ENCODE peak calls at places on chromosomes 12 and 14, in seven cellular contexts. A is heart right ventricle; J is cardiac fibroblast; L is left lung; O is AG04450; V is naive thymus-derived CD4-positive, alpha-beta T cell; D is lung. E is an unnamed sample.

GRCh38 chr12:121301876-121302275 is 5.4 kb upstream of the CAMKK2 start:
- DNase-seq in J (peak), O (no peak), A (no peak), V (no peak), L (no peak), D (no peak), E (no peak)

GRCh38 chr12:119668315-119668651 is 350 bp downstream of the PRKAB1 start:
- DNase-seq in O (no peak), V (no peak), J (peak), D (no peak), A (no peak), L (no peak), E (no peak)

GRCh38 chr12:68236421-68237059 is 10.9 kb upstream of the IL26 start:
- DNase-seq in L (no peak), A (no peak), D (no peak), J (no peak), O (no peak), V (peak), E (peak)

GRCh38 chr12:76451528-76451927 is 103.3 kb upstream of the BBS10 start:
- DNase-seq in O (no peak), V (no peak), D (no peak), A (no peak), J (no peak), L (no peak), E (no peak)

GRCh38 chr12:67348683-67349082 is 79.5 kb downstream of the CAND1 start:
- DNase-seq in O (no peak), J (no peak), L (no peak), D (no peak), A (no peak), V (no peak), E (no peak)

GRCh38 chr14:51862171-51862838 is 1.9 kb downstream of the GNG2 start:
- DNase-seq in O (no peak), A (no peak), J (peak), D (no peak), V (no peak), L (no peak), E (no peak)

GRCh38 chr14:75254901-75255300 is 23.7 kb upstream of the FOS start:
- DNase-seq in J (no peak), V (no peak), D (no peak), O (no peak), L (no peak), A (no peak), E (peak)

GRCh38 chr14:24238123-24238522 is 4.3 kb downstream of the TINF2 start:
- DNase-seq in J (no peak), O (no peak), L (no peak), A (no peak), V (no peak), D (no peak), E (no peak)

GRCh38 chr12:57233357-57234232 is 4.1 kb downstream of the SHMT2 start:
- DNase-seq in V (no peak), A (no peak), J (peak), O (no peak), L (no peak), D (no peak), E (no peak)

GRCh38 chr12:57232156-57232756 is 2.7 kb downstream of the SHMT2 start:
- DNase-seq in O (no peak), D (no peak), A (no peak), V (no peak), L (no peak), J (no peak), E (no peak)

GRCh38 chr12:57229634-57230380 is at the start of gene SHMT2:
- DNase-seq in V (peak), D (peak), J (peak), A (peak), L (peak), O (peak), E (peak)

GRCh38 chr12:57230381-57231155 is 1.1 kb downstream of the SHMT2 start:
- DNase-seq in D (no peak), O (no peak), V (no peak), J (no peak), A (no peak), L (no peak), E (no peak)

DNA sequence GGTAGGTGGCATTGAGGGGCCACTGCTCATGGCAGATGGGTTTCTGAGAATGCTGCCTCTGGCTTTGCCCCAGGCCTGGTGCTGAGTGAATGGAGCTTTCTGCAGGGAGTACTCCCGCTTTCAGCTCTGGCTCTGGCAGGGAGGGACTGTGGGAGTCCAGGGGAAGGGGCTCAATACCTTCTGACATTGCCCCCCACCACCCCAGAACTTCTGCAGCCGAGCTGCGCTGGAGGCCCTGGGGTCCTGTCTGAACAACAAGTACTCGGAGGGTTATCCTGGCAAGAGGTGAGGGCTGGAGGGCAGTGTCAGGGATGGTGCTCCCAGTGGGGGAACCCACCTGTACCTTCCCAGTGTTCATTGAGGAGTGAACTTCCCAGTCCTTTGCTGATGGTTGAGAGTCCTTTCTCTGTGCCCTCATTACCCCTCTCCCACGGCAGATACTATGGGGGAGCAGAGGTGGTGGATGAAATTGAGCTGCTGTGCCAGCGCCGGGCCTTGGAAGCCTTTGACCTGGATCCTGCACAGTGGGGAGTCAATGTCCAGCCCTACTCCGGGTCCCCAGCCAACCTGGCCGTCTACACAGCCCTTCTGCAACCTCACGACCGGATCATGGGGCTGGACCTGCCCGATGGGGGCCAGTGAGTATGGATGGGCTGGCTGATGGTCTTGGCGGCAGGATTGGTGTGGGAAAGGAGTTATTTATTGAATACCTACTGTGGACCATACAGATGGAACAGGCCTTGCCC is 1.9 kb downstream of the SHMT2 start:
- DNase-seq in A (no peak), J (no peak), O (no peak), V (no peak), L (no peak), D (no peak), E (no peak)
- H3K4me3 ChIP-seq in A (no peak), J (peak), O (peak), V (no peak), L (peak), D (no peak), E (no peak)

DNA sequence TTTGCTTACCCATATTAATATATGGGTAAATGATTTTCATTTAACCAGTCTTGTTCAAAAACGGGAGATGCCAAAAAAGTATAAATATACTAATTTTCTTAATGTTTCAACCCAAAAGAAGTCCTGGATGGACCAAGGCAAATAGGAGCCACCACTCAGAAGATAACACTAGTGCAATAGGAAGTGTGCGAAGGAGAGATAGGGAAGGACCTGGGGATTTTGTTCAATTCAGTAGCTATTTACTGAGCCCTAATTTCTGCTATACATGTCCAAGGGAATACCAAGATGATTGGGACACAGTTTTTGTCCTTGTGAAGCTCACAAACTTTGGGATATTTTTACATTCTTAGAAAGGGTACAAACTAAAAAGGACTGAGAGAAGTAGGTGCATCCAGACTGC is 1.5 kb downstream of the CMAS start:
- DNase-seq in L (no peak), A (no peak), D (no peak), O (no peak), J (no peak), V (no peak), E (no peak)
- H3K4me3 ChIP-seq in L (peak), A (no peak), D (no peak), O (no peak), J (peak), V (no peak), E (no peak)

DNA sequence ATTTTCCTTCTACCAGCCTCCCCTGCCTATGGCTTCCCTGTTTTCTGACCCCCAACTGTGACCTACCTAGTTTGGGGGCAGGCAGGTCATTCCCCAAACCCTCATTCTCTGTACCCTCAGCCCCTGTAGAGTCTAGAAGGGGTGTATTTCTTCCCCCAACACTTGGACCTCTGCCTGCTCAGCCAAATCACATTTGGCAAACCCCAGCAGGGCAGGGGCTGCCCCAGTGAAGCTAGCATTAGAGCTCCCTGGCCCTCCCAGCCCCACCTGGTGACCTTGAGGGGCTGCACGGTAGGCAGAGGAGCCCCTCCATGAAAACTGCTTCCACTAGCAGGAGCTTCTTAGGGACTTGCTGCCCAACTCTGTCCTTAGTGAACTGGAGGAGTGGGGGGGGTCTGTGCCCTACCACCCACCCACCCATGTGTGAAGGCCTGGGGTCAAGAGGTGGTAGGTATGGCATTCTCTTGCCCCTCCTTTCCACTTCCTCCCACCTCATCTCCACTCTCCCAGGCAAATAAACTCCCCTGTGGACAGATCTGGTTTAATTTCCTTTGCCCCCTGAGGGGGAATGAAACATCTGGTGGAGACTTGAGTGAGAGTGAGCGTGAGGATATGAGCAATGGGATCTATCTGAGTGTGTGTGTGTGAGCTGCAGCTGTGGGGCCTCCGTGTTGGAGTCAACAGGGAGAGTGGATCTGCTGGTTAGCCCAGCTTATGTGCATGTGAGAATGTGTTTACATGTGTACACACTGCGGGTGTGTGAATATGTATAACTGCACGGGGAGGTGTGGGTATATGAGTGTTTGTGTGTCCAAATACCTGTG is 1.6 kb downstream of the NXPH4 start:
- DNase-seq in A (no peak), O (no peak), L (no peak), D (no peak), J (no peak), V (no peak), E (no peak)
- H3K4me3 ChIP-seq in A (no peak), O (peak), L (no peak), D (no peak), J (no peak), V (no peak), E (no peak)

GRCh38 chr12:10182662-10183061 is 3.8 kb downstream of the TMEM52B start:
- DNase-seq in A (no peak), V (no peak), D (no peak), J (peak), L (no peak), O (no peak), E (no peak)

GRCh38 chr12:10175849-10176641 is 2.8 kb upstream of the TMEM52B start:
- DNase-seq in O (no peak), D (no peak), A (no peak), J (no peak), V (no peak), L (no peak), E (no peak)

GRCh38 chr12:10184261-10184843 is 5.5 kb downstream of the TMEM52B start:
- DNase-seq in A (no peak), D (no peak), O (peak), V (no peak), L (peak), J (peak), E (no peak)

GRCh38 chr12:10178766-10179165 is at the start of gene TMEM52B:
- DNase-seq in A (no peak), D (no peak), J (no peak), V (no peak), L (no peak), O (no peak), E (no peak)

GRCh38 chr12:10179871-10180270 is 1.0 kb downstream of the TMEM52B start:
- DNase-seq in O (no peak), A (no peak), V (no peak), D (no peak), J (no peak), L (no peak), E (no peak)
- H3K4me3 ChIP-seq in O (no peak), A (no peak), V (no peak), D (no peak), J (no peak), L (no peak), E (no peak)

GRCh38 chr12:30796891-30797371 is 42.2 kb upstream of the CAPRIN2 start:
- DNase-seq in V (no peak), D (no peak), O (no peak), L (no peak), A (no peak), J (peak), E (no peak)
- H3K4me3 ChIP-seq in V (no peak), D (no peak), O (peak), L (peak), A (peak), J (peak), E (peak)

DNA sequence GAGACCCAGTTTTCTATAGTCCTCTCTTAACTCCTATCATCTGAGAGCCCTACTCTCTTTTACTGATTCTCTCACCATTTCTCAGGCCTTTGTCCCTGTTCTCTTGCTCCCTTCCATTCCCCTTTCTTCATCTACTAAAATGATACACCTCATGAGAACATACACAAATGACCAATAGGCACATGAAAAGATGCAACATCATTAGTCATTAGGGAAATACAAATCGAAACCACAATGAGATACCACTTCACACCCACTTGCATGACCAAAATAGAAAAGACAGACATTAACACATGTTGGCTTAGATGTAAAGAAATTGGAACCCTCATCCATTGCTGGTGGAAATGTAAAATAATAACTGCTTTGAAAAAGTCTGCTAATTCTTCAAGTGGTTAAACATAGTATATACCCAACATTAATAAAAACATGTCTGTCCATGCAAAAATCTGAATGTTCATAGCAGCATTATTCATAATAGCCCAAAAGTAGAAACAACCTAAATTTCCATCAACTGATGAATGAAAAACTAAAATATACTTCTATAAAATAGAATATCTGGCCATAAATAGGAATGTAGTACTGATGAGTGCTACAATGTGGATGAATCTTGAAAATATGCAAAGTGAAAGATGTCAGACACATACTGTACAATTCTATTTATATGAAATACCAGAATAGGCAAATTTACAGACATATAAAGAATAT is 66.0 kb downstream of the DENND5B start:
- DNase-seq in L (no peak), D (no peak), A (no peak), J (peak), V (no peak), O (no peak), E (no peak)
- H3K4me3 ChIP-seq in L (no peak), D (no peak), A (no peak), J (no peak), V (no peak), O (no peak), E (no peak)

GRCh38 chr12:78038541-78038940 is 207.8 kb downstream of the NAV3 start:
- DNase-seq in O (no peak), A (no peak), L (no peak), J (no peak), V (no peak), D (no peak), E (no peak)

GRCh38 chr12:78037707-78038106 is 207.0 kb downstream of the NAV3 start:
- DNase-seq in D (no peak), A (no peak), O (no peak), V (no peak), J (no peak), L (no peak), E (no peak)

GRCh38 chr12:78040111-78040510 is 209.4 kb downstream of the NAV3 start:
- DNase-seq in A (no peak), O (no peak), L (no peak), J (no peak), V (no peak), D (no peak), E (no peak)

GRCh38 chr12:78036889-78037288 is 206.2 kb downstream of the NAV3 start:
- DNase-seq in J (no peak), V (no peak), D (no peak), A (no peak), O (no peak), L (no peak), E (no peak)

GRCh38 chr12:78038986-78039385 is 208.3 kb downstream of the NAV3 start:
- DNase-seq in O (no peak), V (no peak), J (no peak), A (no peak), D (no peak), L (no peak), E (no peak)
- H3K4me3 ChIP-seq in O (no peak), V (no peak), J (no peak), A (no peak), D (no peak), L (peak), E (no peak)

GRCh38 chr12:125184213-125184952 is 119.1 kb downstream of the AACS start:
- DNase-seq in J (no peak), V (no peak), D (no peak), A (no peak), L (no peak), O (no peak), E (no peak)
- H3K4me3 ChIP-seq in J (no peak), V (no peak), D (no peak), A (no peak), L (no peak), O (no peak), E (no peak)

GRCh38 chr14:94532462-94532861 is 23.2 kb upstream of the SERPINA12 start:
- DNase-seq in O (no peak), V (no peak), D (no peak), L (no peak), J (peak), A (no peak), E (no peak)
- H3K4me3 ChIP-seq in O (no peak), V (no peak), D (no peak), L (no peak), J (no peak), A (no peak), E (no peak)

DNA sequence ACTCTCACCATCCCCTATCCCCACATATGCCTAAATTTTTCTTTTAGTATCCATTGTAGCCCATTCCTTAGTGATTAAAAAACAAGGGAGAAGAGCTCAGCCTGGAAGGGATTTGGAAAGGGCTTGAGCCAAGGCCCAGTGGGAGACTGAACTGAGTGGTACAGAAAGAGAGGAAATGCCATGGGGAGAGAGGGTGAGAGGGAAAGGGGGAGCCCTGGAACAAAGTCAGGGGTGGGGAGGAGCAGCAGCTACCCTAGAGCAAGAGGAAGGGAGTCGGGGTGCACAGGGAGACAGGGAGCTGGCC is 2.6 kb upstream of the ATN1 start:
- DNase-seq in L (no peak), V (no peak), D (no peak), O (no peak), A (no peak), J (no peak), E (no peak)
- H3K4me3 ChIP-seq in L (peak), V (no peak), D (no peak), O (peak), A (peak), J (no peak), E (no peak)

E was measured in body of pancreas.